ENCODE peak calls at places on chromosomes 11 and 22, in seven cellular contexts. L is HT1080, O is tibial artery, K is NCI-H1105, C is C1 segment of cervical spinal cord, T is psoas muscle, E is GM04504. Y is an unnamed sample.

GRCh38 chr11:18145025-18145424 is 12.7 kb downstream of the MRGPRX3 start:
- DNase-seq in L (no peak), O (no peak), K (no peak), C (no peak), T (no peak), E (no peak), Y (no peak)

GRCh38 chr11:86588566-86589090 is 83.8 kb downstream of the ME3 start:
- DNase-seq in L (no peak), O (no peak), K (peak), C (no peak), T (no peak), E (no peak), Y (no peak)

GRCh38 chr11:129785383-129786111 is 30.1 kb upstream of the TMEM45B start:
- DNase-seq in L (peak), O (no peak), K (peak), C (no peak), T (no peak), E (no peak), Y (no peak)

GRCh38 chr11:100706179-100706578 is 19.1 kb downstream of the ARHGAP42 start:
- DNase-seq in L (peak), O (no peak), K (no peak), C (no peak), T (no peak), E (no peak), Y (no peak)

GRCh38 chr11:9506489-9507343 is 45.9 kb downstream of the ZNF143 start:
- DNase-seq in L (peak), O (peak), K (peak), C (peak), T (peak), E (peak), Y (peak)

GRCh38 chr11:66292543-66293332 is 1.0 kb downstream of the TMEM151A start:
- DNase-seq in L (no peak), O (no peak), K (no peak), C (no peak), T (no peak), E (no peak), Y (no peak)

GRCh38 chr11:22276535-22276934 is 61.6 kb upstream of the SLC17A6 start:
- DNase-seq in L (no peak), O (no peak), K (no peak), C (no peak), T (no peak), E (no peak), Y (no peak)

GRCh38 chr11:91972665-91973266 is 251.9 kb upstream of the FAT3 start:
- DNase-seq in L (no peak), O (no peak), K (no peak), C (no peak), T (no peak), E (no peak), Y (no peak)

GRCh38 chr11:113725883-113726405 is 19.8 kb upstream of the TMPRSS5 start:
- DNase-seq in L (no peak), O (no peak), K (no peak), C (no peak), T (no peak), E (no peak), Y (no peak)

GRCh38 chr22:49462795-49463194 is 364.9 kb downstream of the BRD1 start:
- DNase-seq in L (peak), O (no peak), K (no peak), C (no peak), T (no peak), E (no peak), Y (no peak)

GRCh38 chr11:59918987-59919589 is 19.1 kb upstream of the OOSP1 start:
- DNase-seq in L (peak), O (peak), K (no peak), C (no peak), T (no peak), E (peak), Y (peak)

GRCh38 chr11:73175551-73176144 is 33.5 kb upstream of the FCHSD2 start:
- DNase-seq in L (no peak), O (no peak), K (no peak), C (no peak), T (no peak), E (no peak), Y (no peak)

GRCh38 chr11:100851129-100851528 is 164.0 kb downstream of the ARHGAP42 start:
- DNase-seq in L (no peak), O (no peak), K (no peak), C (no peak), T (no peak), E (no peak), Y (no peak)

GRCh38 chr22:24107668-24108067 is 73.6 kb upstream of the SUSD2 start:
- DNase-seq in L (peak), O (peak), K (no peak), C (peak), T (peak), E (peak), Y (peak)

GRCh38 chr22:35589071-35589735 is 27.9 kb downstream of the MB start:
- DNase-seq in L (peak), O (peak), K (no peak), C (no peak), T (peak), E (peak), Y (peak)

GRCh38 chr11:73787051-73787642 is 527 bp upstream of the MRPL48 start:
- DNase-seq in L (no peak), O (no peak), K (no peak), C (no peak), T (no peak), E (no peak), Y (no peak)

GRCh38 chr11:92979176-92979575 is 9.7 kb downstream of the MTNR1B start:
- DNase-seq in L (peak), O (no peak), K (no peak), C (no peak), T (no peak), E (no peak), Y (no peak)

GRCh38 chr11:115775846-115776245 is 271.6 kb upstream of the CADM1 start:
- DNase-seq in L (no peak), O (no peak), K (no peak), C (no peak), T (no peak), E (no peak), Y (no peak)

GRCh38 chr22:47632646-47633045 is 870.2 kb downstream of the TBC1D22A start:
- DNase-seq in L (no peak), O (no peak), K (no peak), C (no peak), T (no peak), E (no peak), Y (no peak)

GRCh38 chr22:22997988-22998387 is 72.3 kb upstream of the GNAZ start:
- DNase-seq in L (no peak), O (no peak), K (no peak), C (no peak), T (no peak), E (no peak), Y (no peak)

GRCh38 chr11:66720223-66720898 is 8.7 kb downstream of the SPTBN2 start:
- DNase-seq in L (peak), O (no peak), K (peak), C (no peak), T (peak), E (no peak), Y (peak)

GRCh38 chr11:17735823-17736772 is 1.5 kb downstream of the KCNC1 start:
- DNase-seq in L (no peak), O (no peak), K (peak), C (no peak), T (no peak), E (no peak), Y (no peak)

GRCh38 chr22:38471237-38471636 is 3.3 kb downstream of the KDELR3 start:
- DNase-seq in L (no peak), O (no peak), K (no peak), C (no peak), T (no peak), E (no peak), Y (no peak)

GRCh38 chr11:134742228-134742612 is 330.2 kb upstream of the B3GAT1 start:
- DNase-seq in L (no peak), O (no peak), K (no peak), C (no peak), T (no peak), E (no peak), Y (no peak)

GRCh38 chr11:130197386-130198035 is 37.9 kb downstream of the ST14 start:
- DNase-seq in L (peak), O (no peak), K (no peak), C (no peak), T (no peak), E (no peak), Y (no peak)

GRCh38 chr11:130721736-130722135 is 194.5 kb downstream of the SNX19 start:
- DNase-seq in L (peak), O (no peak), K (no peak), C (no peak), T (no peak), E (no peak), Y (no peak)

GRCh38 chr22:17570851-17571631 is 7.7 kb downstream of the SLC25A18 start:
- DNase-seq in L (no peak), O (peak), K (no peak), C (peak), T (peak), E (peak), Y (peak)

GRCh38 chr22:49929553-49929979 is 11.1 kb downstream of the CRELD2 start:
- DNase-seq in L (peak), O (no peak), K (peak), C (no peak), T (peak), E (no peak), Y (no peak)

GRCh38 chr11:36333468-36333867 is 37.4 kb downstream of the PRR5L start:
- DNase-seq in L (no peak), O (no peak), K (no peak), C (no peak), T (no peak), E (peak), Y (peak)

GRCh38 chr22:47586038-47586437 is 823.6 kb downstream of the TBC1D22A start:
- DNase-seq in L (no peak), O (peak), K (peak), C (no peak), T (no peak), E (no peak), Y (no peak)

GRCh38 chr11:122804161-122804560 is 34.1 kb upstream of the CRTAM start:
- DNase-seq in L (peak), O (no peak), K (no peak), C (no peak), T (no peak), E (no peak), Y (no peak)

Y was measured in fibroblast of the conjunctiva.